ENCODE peak calls at places on chromosomes 2 and 18, in five cellular contexts. One of them, this sample, is unnamed.

GRCh38 chr18:26863122-26863879 is 2.2 kb downstream of the AQP4 start:
- DNase-seq in fibroblast of lung: no peak
- DNase-seq in GM23248: peak; percentile 3
- DNase-seq in HCT116: no peak
- DNase-seq in PC-3: peak; percentile 33
- DNase-seq in this sample: no peak

GRCh38 chr18:50726960-50727589 is 92.7 kb downstream of the MRO start:
- DNase-seq in fibroblast of lung: no peak
- DNase-seq in GM23248: no peak
- DNase-seq in HCT116: no peak
- DNase-seq in PC-3: no peak
- DNase-seq in this sample: no peak

GRCh38 chr2:98892871-98893270 is 43.2 kb downstream of the CRACDL start:
- DNase-seq in fibroblast of lung: no peak
- DNase-seq in GM23248: no peak
- DNase-seq in HCT116: no peak
- DNase-seq in PC-3: no peak
- DNase-seq in this sample: no peak

GRCh38 chr2:205650450-205650849 is 31.9 kb upstream of the NRP2 start:
- DNase-seq in fibroblast of lung: peak; percentile 72
- DNase-seq in GM23248: peak; percentile 94
- DNase-seq in HCT116: no peak
- DNase-seq in PC-3: peak; percentile 74
- DNase-seq in this sample: no peak

GRCh38 chr2:45595724-45596435 is 15.2 kb downstream of the SRBD1 start:
- DNase-seq in fibroblast of lung: peak; percentile 85
- DNase-seq in GM23248: peak; percentile 90
- DNase-seq in HCT116: no peak
- DNase-seq in PC-3: peak; percentile 90
- DNase-seq in this sample: no peak

GRCh38 chr18:3384664-3385189 is 65.2 kb upstream of the TGIF1 start:
- DNase-seq in fibroblast of lung: no peak
- DNase-seq in GM23248: no peak
- DNase-seq in HCT116: no peak
- DNase-seq in PC-3: peak; percentile 22
- DNase-seq in this sample: no peak

GRCh38 chr2:213932-214693 is 49.7 kb downstream of the SH3YL1 start:
- DNase-seq in fibroblast of lung: no peak
- DNase-seq in GM23248: peak; percentile 8
- DNase-seq in HCT116: no peak
- DNase-seq in PC-3: no peak
- DNase-seq in this sample: no peak

GRCh38 chr2:221655279-221655678 is 83.2 kb upstream of the EPHA4 start:
- DNase-seq in fibroblast of lung: no peak
- DNase-seq in GM23248: no peak
- DNase-seq in HCT116: no peak
- DNase-seq in PC-3: no peak
- DNase-seq in this sample: no peak

GRCh38 chr2:12080360-12080759 is 333.9 kb downstream of the LPIN1 start:
- DNase-seq in fibroblast of lung: no peak
- DNase-seq in GM23248: no peak
- DNase-seq in HCT116: no peak
- DNase-seq in PC-3: no peak
- DNase-seq in this sample: no peak

GRCh38 chr2:25078171-25079049 is 36.5 kb downstream of the EFR3B start:
- DNase-seq in fibroblast of lung: peak; percentile 92
- DNase-seq in GM23248: peak; percentile 67
- DNase-seq in HCT116: peak; percentile 24
- DNase-seq in PC-3: peak; percentile 93
- DNase-seq in this sample: no peak

GRCh38 chr2:6312377-6312776 is 553.3 kb downstream of the CMPK2 start:
- DNase-seq in fibroblast of lung: no peak
- DNase-seq in GM23248: no peak
- DNase-seq in HCT116: no peak
- DNase-seq in PC-3: no peak
- DNase-seq in this sample: no peak

GRCh38 chr2:119758881-119759450 is 756 bp upstream of the PTPN4 start:
- DNase-seq in fibroblast of lung: no peak
- DNase-seq in GM23248: no peak
- DNase-seq in HCT116: no peak
- DNase-seq in PC-3: no peak
- DNase-seq in this sample: no peak

GRCh38 chr2:231699006-231699405 is 9.3 kb upstream of the PTMA start:
- DNase-seq in fibroblast of lung: peak; percentile 78
- DNase-seq in GM23248: peak; percentile 50
- DNase-seq in HCT116: no peak
- DNase-seq in PC-3: no peak
- DNase-seq in this sample: no peak

GRCh38 chr2:133777607-133778006 is 209.3 kb upstream of the NCKAP5 start:
- DNase-seq in fibroblast of lung: peak; percentile 63
- DNase-seq in GM23248: peak; percentile 27
- DNase-seq in HCT116: peak; percentile 8
- DNase-seq in PC-3: peak; percentile 80
- DNase-seq in this sample: no peak

GRCh38 chr18:59799383-59800015 is 100.3 kb upstream of the PMAIP1 start:
- DNase-seq in fibroblast of lung: no peak
- DNase-seq in GM23248: no peak
- DNase-seq in HCT116: no peak
- DNase-seq in PC-3: no peak
- DNase-seq in this sample: no peak

GRCh38 chr2:150587547-150588209 is 100.2 kb upstream of the RND3 start:
- DNase-seq in fibroblast of lung: peak; percentile 65
- DNase-seq in GM23248: peak; percentile 67
- DNase-seq in HCT116: no peak
- DNase-seq in PC-3: no peak
- DNase-seq in this sample: no peak

GRCh38 chr2:220393717-220394116 is 766.3 kb downstream of the SLC4A3 start:
- DNase-seq in fibroblast of lung: no peak
- DNase-seq in GM23248: no peak
- DNase-seq in HCT116: no peak
- DNase-seq in PC-3: no peak
- DNase-seq in this sample: no peak

GRCh38 chr18:45785015-45785597 is 40.4 kb upstream of the SIGLEC15 start:
- DNase-seq in fibroblast of lung: peak; percentile 62
- DNase-seq in GM23248: peak; percentile 61
- DNase-seq in HCT116: no peak
- DNase-seq in PC-3: no peak
- DNase-seq in this sample: no peak

GRCh38 chr2:168526641-168527040 is 70.6 kb downstream of the CERS6 start:
- DNase-seq in fibroblast of lung: no peak
- DNase-seq in GM23248: peak; percentile 53
- DNase-seq in HCT116: no peak
- DNase-seq in PC-3: no peak
- DNase-seq in this sample: no peak

GRCh38 chr2:43593241-43593640 is 2.6 kb downstream of the THADA start:
- DNase-seq in fibroblast of lung: peak; percentile 8
- DNase-seq in GM23248: peak; percentile 5
- DNase-seq in HCT116: no peak
- DNase-seq in PC-3: no peak
- DNase-seq in this sample: no peak

GRCh38 chr2:7073901-7074300 is 156.7 kb downstream of the RNF144A start:
- DNase-seq in fibroblast of lung: no peak
- DNase-seq in GM23248: no peak
- DNase-seq in HCT116: no peak
- DNase-seq in PC-3: no peak
- DNase-seq in this sample: no peak

GRCh38 chr2:68849579-68850030 is 21.6 kb downstream of the BMP10 start:
- DNase-seq in fibroblast of lung: peak; percentile 88
- DNase-seq in GM23248: no peak
- DNase-seq in HCT116: no peak
- DNase-seq in PC-3: peak; percentile 35
- DNase-seq in this sample: no peak

GRCh38 chr2:46518848-46519247 is 39.5 kb downstream of the TMEM247 start:
- DNase-seq in fibroblast of lung: no peak
- DNase-seq in GM23248: no peak
- DNase-seq in HCT116: no peak
- DNase-seq in PC-3: no peak
- DNase-seq in this sample: no peak

GRCh38 chr2:18238231-18238630 is 322.2 kb downstream of the RDH14 start:
- DNase-seq in fibroblast of lung: no peak
- DNase-seq in GM23248: no peak
- DNase-seq in HCT116: no peak
- DNase-seq in PC-3: no peak
- DNase-seq in this sample: no peak

GRCh38 chr2:237447496-237447895 is 33.5 kb upstream of the COL6A3 start:
- DNase-seq in fibroblast of lung: no peak
- DNase-seq in GM23248: no peak
- DNase-seq in HCT116: no peak
- DNase-seq in PC-3: no peak
- DNase-seq in this sample: no peak

GRCh38 chr2:6081542-6081872 is 389.3 kb downstream of the SOX11 start:
- DNase-seq in fibroblast of lung: no peak
- DNase-seq in GM23248: no peak
- DNase-seq in HCT116: no peak
- DNase-seq in PC-3: no peak
- DNase-seq in this sample: no peak

GRCh38 chr2:119491776-119492525 is 32.3 kb downstream of the SCTR start:
- DNase-seq in fibroblast of lung: peak; percentile 95
- DNase-seq in GM23248: peak; percentile 85
- DNase-seq in HCT116: peak; percentile 49
- DNase-seq in PC-3: peak; percentile 92
- DNase-seq in this sample: no peak

GRCh38 chr2:96531872-96532505 is 4.6 kb upstream of the ARID5A start:
- DNase-seq in fibroblast of lung: peak; percentile 99
- DNase-seq in GM23248: peak; percentile 100
- DNase-seq in HCT116: peak; percentile 95
- DNase-seq in PC-3: peak; percentile 98
- DNase-seq in this sample: peak; percentile 94

GRCh38 chr2:96534131-96534530 is 2.4 kb upstream of the ARID5A start:
- DNase-seq in fibroblast of lung: no peak
- DNase-seq in GM23248: no peak
- DNase-seq in HCT116: no peak
- DNase-seq in PC-3: no peak
- DNase-seq in this sample: no peak

GRCh38 chr2:96532641-96533291 is 3.8 kb upstream of the ARID5A start:
- DNase-seq in fibroblast of lung: no peak
- DNase-seq in GM23248: no peak
- DNase-seq in HCT116: no peak
- DNase-seq in PC-3: no peak
- DNase-seq in this sample: no peak

GRCh38 chr2:96534701-96535181 is 1.8 kb upstream of the ARID5A start:
- DNase-seq in fibroblast of lung: no peak
- DNase-seq in GM23248: no peak
- DNase-seq in HCT116: no peak
- DNase-seq in PC-3: no peak
- DNase-seq in this sample: no peak

GRCh38 chr2:96533292-96534073 is 3.1 kb upstream of the ARID5A start:
- DNase-seq in fibroblast of lung: peak; percentile 37
- DNase-seq in GM23248: peak; percentile 93
- DNase-seq in HCT116: no peak
- DNase-seq in PC-3: peak; percentile 56
- DNase-seq in this sample: no peak
- H3K4me3 ChIP-seq in fibroblast of lung: no peak overlapping the region
- H3K4me3 ChIP-seq in GM23248: no peak overlapping the region
- H3K4me3 ChIP-seq in HCT116: no peak overlapping the region
- H3K4me3 ChIP-seq in PC-3: no peak overlapping the region
- H3K4me3 ChIP-seq in this sample: no peak overlapping the region

GRCh38 chr18:22346342-22346967 is 71.3 kb downstream of the CTAGE1 start:
- DNase-seq in fibroblast of lung: peak; percentile 81
- DNase-seq in GM23248: peak; percentile 89
- DNase-seq in HCT116: no peak
- DNase-seq in PC-3: peak; percentile 73
- DNase-seq in this sample: no peak

GRCh38 chr18:22346968-22347611 is 70.6 kb downstream of the CTAGE1 start:
- DNase-seq in fibroblast of lung: peak; percentile 78
- DNase-seq in GM23248: peak; percentile 75
- DNase-seq in HCT116: no peak
- DNase-seq in PC-3: no peak
- DNase-seq in this sample: no peak

GRCh38 chr18:22343613-22344012 is 74.1 kb downstream of the CTAGE1 start:
- DNase-seq in fibroblast of lung: no peak
- DNase-seq in GM23248: no peak
- DNase-seq in HCT116: no peak
- DNase-seq in PC-3: no peak
- DNase-seq in this sample: no peak

GRCh38 chr18:22345733-22346132 is 72.0 kb downstream of the CTAGE1 start:
- DNase-seq in fibroblast of lung: peak; percentile 11
- DNase-seq in GM23248: peak; percentile 38
- DNase-seq in HCT116: no peak
- DNase-seq in PC-3: no peak
- DNase-seq in this sample: no peak

DNA sequence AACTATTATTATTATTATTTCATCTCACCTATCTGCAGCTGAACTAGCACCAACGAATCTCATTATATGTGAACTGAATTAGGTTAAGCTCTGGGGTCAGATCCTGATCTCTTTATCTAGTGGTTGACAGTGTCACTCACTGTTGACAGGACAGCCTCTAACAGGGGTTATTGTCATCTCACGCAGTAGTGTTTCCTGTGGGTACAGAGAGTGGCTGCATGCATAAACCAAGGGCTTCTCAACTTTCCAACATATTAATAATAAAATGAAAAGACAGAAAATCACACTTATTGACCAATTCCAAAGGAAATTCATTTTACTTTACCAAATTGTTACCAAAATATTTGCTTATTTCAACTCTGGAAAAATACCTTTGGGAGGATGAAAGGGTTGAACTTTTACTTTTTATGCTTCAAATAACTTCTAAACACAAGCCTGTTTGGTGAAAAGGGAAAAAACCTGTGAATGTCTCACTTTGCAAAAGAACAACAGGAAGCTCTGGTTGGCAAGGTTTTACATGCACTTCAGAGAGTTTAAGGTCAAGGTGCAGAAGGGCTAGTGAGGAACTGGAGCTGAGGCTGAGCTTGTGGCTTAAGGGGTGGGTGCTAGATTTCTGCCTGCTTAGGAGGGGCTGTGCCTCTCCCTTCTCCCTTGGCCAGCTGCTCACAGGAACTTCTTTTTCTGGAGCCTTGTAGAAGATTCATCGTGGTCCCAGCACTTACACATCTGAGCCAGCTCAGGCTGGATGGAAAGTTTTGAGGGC is 72.6 kb downstream of the CTAGE1 start:
- DNase-seq in fibroblast of lung: peak; percentile 6
- DNase-seq in GM23248: no peak
- DNase-seq in HCT116: no peak
- DNase-seq in PC-3: no peak
- DNase-seq in this sample: no peak
- TF ChIP-seq EZH2 in fibroblast of lung: no peak
- TF ChIP-seq EZH2 in GM23248: no peak
- TF ChIP-seq EZH2 in HCT116: no peak
- TF ChIP-seq EZH2 in PC-3: no peak
- TF ChIP-seq EZH2 in this sample: no peak

GRCh38 chr2:64212346-64212745 is 68.1 kb upstream of the PELI1 start:
- DNase-seq in fibroblast of lung: peak; percentile 94
- DNase-seq in GM23248: peak; percentile 73
- DNase-seq in HCT116: no peak
- DNase-seq in PC-3: peak; percentile 28
- DNase-seq in this sample: no peak
- H3K9ac ChIP-seq in fibroblast of lung: no peak overlapping the region
- H3K9ac ChIP-seq in GM23248: no peak overlapping the region
- H3K9ac ChIP-seq in HCT116: no peak overlapping the region
- H3K9ac ChIP-seq in PC-3: no peak overlapping the region
- H3K9ac ChIP-seq in this sample: no peak overlapping the region

DNA sequence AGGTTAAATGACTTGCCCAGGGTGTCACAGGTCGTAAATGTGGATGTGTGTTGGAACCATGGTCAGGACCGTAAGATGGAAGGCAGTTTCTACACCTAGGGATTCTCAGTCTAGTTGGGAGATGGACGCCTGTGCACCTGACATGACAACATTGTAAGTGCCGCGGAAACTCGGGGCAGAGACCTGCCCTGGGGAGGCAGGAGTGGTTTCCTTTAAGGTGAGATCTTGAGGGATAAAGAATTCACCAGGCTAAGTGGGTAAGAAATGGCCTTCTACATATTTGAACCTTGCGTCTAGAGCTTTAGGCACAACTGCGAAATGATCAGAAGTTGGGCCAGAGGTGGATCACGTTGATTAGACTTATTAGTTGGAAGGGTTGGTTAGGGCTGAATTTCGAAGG is 1.6 kb downstream of the DGKD start:
- DNase-seq in fibroblast of lung: no peak
- DNase-seq in GM23248: no peak
- DNase-seq in HCT116: no peak
- DNase-seq in PC-3: no peak
- DNase-seq in this sample: no peak
- H3K4me3 ChIP-seq in fibroblast of lung: no peak overlapping the region
- H3K4me3 ChIP-seq in GM23248: no peak overlapping the region
- H3K4me3 ChIP-seq in HCT116: peak overlapping the region; percentile 65
- H3K4me3 ChIP-seq in PC-3: peak overlapping the region; percentile 95
- H3K4me3 ChIP-seq in this sample: peak overlapping the region; percentile 90